ENCODE peak calls at places on chromosomes 16 and 17, in six cellular contexts. G is epithelial cell of proximal tubule; D is CD8-positive, alpha-beta T cell; L is choroid plexus epithelial cell; H is small intestine; T is Jurkat, Clone E6-1. S is an unnamed sample.

GRCh38 chr16:57092786-57093301 is 461 bp downstream of the CPNE2 start:
- DNase-seq in G (no peak), L (no peak), D (peak; percentile 42), H (peak; percentile 29), T (no peak), S (no peak)

GRCh38 chr16:31134625-31135534 is 647 bp downstream of the PRSS8 start:
- DNase-seq in D (no peak), L (no peak), T (no peak), G (no peak), H (peak; percentile 82), S (no peak)

GRCh38 chr17:43676471-43676870 is 14.7 kb upstream of the MEOX1 start:
- DNase-seq in H (no peak), T (no peak), D (no peak), L (peak; percentile 53), G (no peak), S (no peak)

GRCh38 chr17:18230288-18231141 is 5.1 kb downstream of the LLGL1 start:
- DNase-seq in G (no peak), D (no peak), T (no peak), H (no peak), L (no peak), S (no peak)

GRCh38 chr16:15993946-15994665 is 44.7 kb downstream of the ABCC1 start:
- DNase-seq in L (peak; percentile 72), D (no peak), G (no peak), H (no peak), T (no peak), S (peak; percentile 92)

GRCh38 chr16:22005746-22006145 is 2.2 kb upstream of the MOSMO start:
- DNase-seq in T (no peak), D (no peak), G (no peak), H (no peak), L (no peak), S (no peak)

GRCh38 chr17:49598918-49599317 is 23.2 kb downstream of the NXPH3 start:
- DNase-seq in G (no peak), T (no peak), D (no peak), H (no peak), L (no peak), S (no peak)

GRCh38 chr17:73644145-73645049 is at the start of gene SDK2:
- DNase-seq in G (no peak), H (no peak), T (no peak), D (no peak), L (no peak), S (peak; percentile 7)

GRCh38 chr16:11576427-11577289 is 10.1 kb downstream of the LITAF start:
- DNase-seq in G (no peak), H (no peak), L (no peak), T (no peak), D (no peak), S (no peak)

GRCh38 chr17:40533896-40534295 is 31.4 kb downstream of the CCR7 start:
- DNase-seq in H (no peak), T (no peak), L (no peak), G (no peak), D (no peak), S (no peak)

GRCh38 chr16:15672514-15673167 is 22.6 kb downstream of the NDE1 start:
- DNase-seq in H (peak; percentile 37), G (peak; percentile 32), D (peak; percentile 77), L (peak; percentile 98), T (peak; percentile 93), S (peak; percentile 98)

GRCh38 chr17:20262116-20262977 is 205.0 kb downstream of the LGALS9B start:
- DNase-seq in T (no peak), D (no peak), G (no peak), H (no peak), L (no peak), S (no peak)

GRCh38 chr16:48173877-48174276 is 18.1 kb upstream of the ABCC12 start:
- DNase-seq in G (no peak), T (no peak), D (no peak), H (no peak), L (no peak), S (no peak)

DNA sequence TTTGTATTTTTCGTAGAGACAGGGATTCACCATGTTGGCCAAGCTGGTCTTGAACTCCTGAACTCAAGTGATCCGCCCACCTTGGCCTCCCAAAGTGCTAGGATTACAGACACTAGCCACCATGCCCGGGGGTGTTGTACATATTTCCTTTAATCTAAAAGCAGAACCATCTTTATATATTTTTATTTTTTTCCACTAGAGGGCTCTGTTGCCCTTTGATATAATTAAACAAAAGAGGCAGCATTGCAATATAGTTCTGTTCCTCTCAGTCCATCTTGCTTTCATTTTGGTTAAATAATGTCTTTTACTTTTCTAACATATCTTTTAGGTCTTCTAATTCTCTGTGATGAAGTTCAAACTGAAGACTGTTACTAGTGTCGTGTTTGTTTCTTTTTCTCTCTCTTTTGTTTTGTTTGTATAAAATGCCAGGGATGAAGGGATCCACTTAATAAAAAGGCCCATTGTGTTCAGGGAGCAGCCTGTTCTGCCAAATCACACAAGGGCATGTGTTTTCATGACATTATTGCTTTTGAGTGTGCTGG is 23.4 kb downstream of the WWOX start:
- DNase-seq in T (peak; percentile 38), D (no peak), H (peak; percentile 65), L (peak; percentile 65), G (peak; percentile 19), S (peak; percentile 76)
- H3K4me3 ChIP-seq in T (no peak overlapping the region), D (no peak overlapping the region), H (no peak overlapping the region), L (no peak overlapping the region), G (no peak overlapping the region), S (no peak overlapping the region)

GRCh38 chr17:10197362-10197720 is 1.1 kb downstream of the GAS7 start:
- DNase-seq in L (no peak), G (no peak), T (no peak), H (no peak), D (no peak), S (no peak)

GRCh38 chr17:10200016-10200415 is 1.6 kb upstream of the GAS7 start:
- DNase-seq in T (no peak), D (no peak), G (no peak), L (no peak), H (no peak), S (no peak)

GRCh38 chr17:10196936-10197335 is 1.5 kb downstream of the GAS7 start:
- DNase-seq in H (no peak), G (no peak), D (no peak), T (no peak), L (no peak), S (no peak)

GRCh38 chr17:10197721-10198508 is 491 bp downstream of the GAS7 start:
- DNase-seq in T (no peak), G (no peak), D (no peak), H (no peak), L (peak; percentile 15), S (no peak)

GRCh38 chr17:10198509-10199249 is at the start of gene GAS7:
- DNase-seq in H (no peak), D (peak; percentile 25), G (no peak), T (peak; percentile 97), L (peak; percentile 18), S (no peak)
- H3K4me3 ChIP-seq in H (peak within 1 kb of the TSS; percentile 32), D (peak within 1 kb of the TSS; percentile 35), G (no peak within 1 kb of the TSS), T (peak within 1 kb of the TSS; percentile 80), L (peak within 1 kb of the TSS; percentile 60), S (peak within 1 kb of the TSS; percentile 31)

GRCh38 chr17:15969463-15969862 is 24.5 kb downstream of the ADORA2B start:
- DNase-seq in H (no peak), T (no peak), G (no peak), L (no peak), D (no peak), S (no peak)

GRCh38 chr17:15966183-15966878 is 21.4 kb downstream of the ADORA2B start:
- DNase-seq in H (no peak), T (peak; percentile 54), D (no peak), L (peak; percentile 76), G (no peak), S (peak; percentile 60)

GRCh38 chr17:15965510-15965909 is 20.6 kb downstream of the ADORA2B start:
- DNase-seq in L (no peak), T (peak; percentile 87), G (no peak), H (no peak), D (no peak), S (no peak)

GRCh38 chr17:15967706-15968399 is 22.9 kb downstream of the ADORA2B start:
- DNase-seq in D (no peak), H (no peak), G (no peak), T (no peak), L (no peak), S (no peak)

DNA sequence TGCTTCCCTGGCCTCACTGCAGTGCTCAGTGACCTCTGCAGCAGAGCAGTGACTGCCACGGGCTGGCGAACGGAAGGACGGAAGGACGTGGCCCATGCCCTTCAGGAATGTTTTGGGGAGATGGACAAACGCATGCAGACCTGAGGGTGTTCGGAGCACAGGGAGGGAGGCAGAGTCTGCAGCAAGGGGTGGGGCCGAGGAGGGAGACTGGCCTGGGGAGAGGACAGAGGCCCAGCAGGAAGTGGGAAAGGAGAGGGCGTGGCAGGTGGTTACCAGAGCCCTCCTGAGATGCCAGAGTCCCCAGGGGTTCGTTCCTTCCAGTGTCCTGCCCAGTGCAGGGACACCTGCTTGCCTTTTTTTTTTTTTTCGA is 21.9 kb downstream of the ADORA2B start:
- DNase-seq in G (no peak), L (no peak), D (no peak), H (no peak), T (peak; percentile 38), S (no peak)
- H3K4me3 ChIP-seq in G (no peak overlapping the region), L (peak overlapping the region; percentile 10), D (no peak overlapping the region), H (no peak overlapping the region), T (peak overlapping the region; percentile 37), S (no peak overlapping the region)

GRCh38 chr16:29789775-29790182 is 772 bp upstream of the KIF22 start:
- DNase-seq in H (no peak), L (no peak), G (no peak), T (no peak), D (no peak), S (no peak)

GRCh38 chr16:29779474-29779873 is 1.4 kb downstream of the ZG16 start:
- DNase-seq in D (no peak), T (no peak), G (no peak), L (no peak), H (no peak), S (no peak)

GRCh38 chr16:29784157-29784556 is 6.1 kb downstream of the ZG16 start:
- DNase-seq in T (no peak), L (no peak), D (no peak), G (no peak), H (no peak), S (no peak)

GRCh38 chr16:29790183-29790948 is at the start of gene KIF22:
- DNase-seq in T (peak; percentile 98), H (peak; percentile 99), D (peak; percentile 100), G (peak; percentile 70), L (peak; percentile 99), S (peak; percentile 99)

DNA sequence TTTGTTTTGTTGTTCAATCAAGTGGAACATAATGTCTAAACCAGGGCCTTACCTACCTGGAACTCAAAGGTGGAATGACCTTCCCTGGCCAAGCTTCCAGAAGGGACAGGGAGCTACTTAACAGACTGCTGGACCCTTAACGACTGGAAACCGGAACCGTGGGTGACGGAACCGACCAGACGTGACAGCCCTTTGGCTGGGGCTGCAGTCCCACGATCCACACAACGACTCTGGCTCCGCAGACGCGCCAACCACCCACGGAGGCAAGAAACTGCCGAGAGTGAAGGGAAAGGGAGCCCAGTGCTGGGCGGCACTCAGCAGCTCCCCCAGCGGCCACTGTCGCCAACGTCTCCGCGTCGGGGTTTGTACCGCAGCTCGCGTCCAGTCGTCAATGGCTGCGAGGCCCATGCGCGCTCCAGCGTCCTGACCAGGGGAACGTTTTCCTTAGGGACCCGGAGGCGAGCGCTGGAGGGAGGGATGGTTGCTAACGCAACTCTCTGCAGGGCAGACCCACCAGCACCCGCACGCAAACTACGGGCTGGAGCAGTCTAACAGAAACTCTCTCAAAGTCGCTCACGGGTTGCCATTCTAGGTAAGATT is 5.5 kb upstream of the KIF22 start:
- DNase-seq in L (peak; percentile 69), D (peak; percentile 78), G (no peak), H (no peak), T (no peak), S (peak; percentile 54)
- H3K4me3 ChIP-seq in L (peak overlapping the region; percentile 55), D (peak overlapping the region; percentile 34), G (peak overlapping the region; percentile 38), H (no peak overlapping the region), T (no peak overlapping the region), S (peak overlapping the region; percentile 31)